ENCODE peak calls at places on chromosomes 12 and 14, in four cellular contexts. W is WTC11, Q is IMR-90, S is lung. J is an unnamed sample.

GRCh38 chr14:101225116-101225728 is 321.7 kb upstream of the RTL1 start:
- DNase-seq in W (no peak), S (no peak), Q (no peak), J (no peak)

GRCh38 chr12:45671254-45671653 is 58.3 kb upstream of the ARID2 start:
- DNase-seq in W (no peak), S (no peak), Q (peak), J (no peak)

GRCh38 chr12:98638009-98638408 is 6.6 kb downstream of the IKBIP start:
- DNase-seq in W (no peak), Q (no peak), S (no peak), J (no peak)

GRCh38 chr12:4201333-4202105 is 72.0 kb upstream of the CCND2 start:
- DNase-seq in Q (no peak), W (no peak), S (no peak), J (no peak)

GRCh38 chr14:95519699-95520098 is 3.2 kb upstream of the SYNE3 start:
- DNase-seq in S (peak), Q (peak), W (no peak), J (no peak)

GRCh38 chr12:5017638-5018348 is 25.9 kb upstream of the KCNA5 start:
- DNase-seq in W (no peak), Q (no peak), S (no peak), J (no peak)

GRCh38 chr12:8018666-8019581 is 13.6 kb upstream of the FOXJ2 start:
- DNase-seq in W (peak), Q (no peak), S (no peak), J (peak)

GRCh38 chr12:45912774-45913173 is 77.6 kb downstream of the SCAF11 start:
- DNase-seq in Q (no peak), S (no peak), W (no peak), J (no peak)

GRCh38 chr12:868722-869121 is 80.8 kb downstream of the RAD52 start:
- DNase-seq in Q (no peak), S (no peak), W (no peak), J (no peak)

GRCh38 chr14:65832431-65833253 is 420.1 kb downstream of the FUT8 start:
- DNase-seq in Q (peak), S (no peak), W (no peak), J (no peak)

GRCh38 chr14:74979442-74980397 is 23.0 kb upstream of the EIF2B2 start:
- DNase-seq in Q (peak), W (peak), S (no peak), J (no peak)

GRCh38 chr14:91062600-91062999 is 2.2 kb upstream of the RPS6KA5 start:
- DNase-seq in Q (no peak), W (no peak), S (no peak), J (no peak)

GRCh38 chr12:22018860-22019259 is 27.2 kb upstream of the CMAS start:
- DNase-seq in Q (peak), S (no peak), W (no peak), J (no peak)

GRCh38 chr14:71321556-71322315 is 414.5 kb downstream of the PCNX1 start:
- DNase-seq in Q (peak), W (no peak), S (no peak), J (peak)

GRCh38 chr14:21367582-21368144 is 16.2 kb downstream of the SUPT16H start:
- DNase-seq in W (no peak), Q (peak), S (no peak), J (no peak)

GRCh38 chr14:65478017-65478416 is 65.5 kb downstream of the FUT8 start:
- DNase-seq in S (no peak), W (no peak), Q (no peak), J (no peak)

GRCh38 chr14:73752297-73752992 is 38.3 kb upstream of the PNMA1 start:
- DNase-seq in Q (peak), W (no peak), S (no peak), J (no peak)
- TF ChIP-seq CTCF in Q (peak), W (no peak), S (no peak), J (peak)

GRCh38 chr14:23356036-23356435 is 3.3 kb upstream of the SLC22A17 start:
- DNase-seq in S (no peak), W (no peak), Q (no peak), J (no peak)

GRCh38 chr14:23351681-23352505 is 794 bp downstream of the SLC22A17 start:
- DNase-seq in Q (no peak), S (no peak), W (peak), J (peak)

GRCh38 chr14:23353433-23353780 is 720 bp upstream of the SLC22A17 start:
- DNase-seq in W (no peak), S (no peak), Q (no peak), J (no peak)

GRCh38 chr14:23354990-23355389 is 2.3 kb upstream of the SLC22A17 start:
- DNase-seq in Q (no peak), S (no peak), W (no peak), J (no peak)

GRCh38 chr14:23352506-23353432 is at the start of gene SLC22A17:
- DNase-seq in W (peak), S (peak), Q (peak), J (peak)
- TF ChIP-seq CTCF in W (no peak), S (no peak), Q (peak), J (peak)

GRCh38 chr14:92380131-92380530 is 57.2 kb downstream of the SLC24A4 start:
- DNase-seq in S (no peak), W (no peak), Q (no peak), J (no peak)

GRCh38 chr14:92380582-92380981 is 57.6 kb downstream of the SLC24A4 start:
- DNase-seq in W (no peak), S (no peak), Q (no peak), J (no peak)

GRCh38 chr14:92385561-92385960 is 62.6 kb downstream of the SLC24A4 start:
- DNase-seq in S (no peak), W (no peak), Q (no peak), J (no peak)

GRCh38 chr14:92384461-92385133 is 61.6 kb downstream of the SLC24A4 start:
- DNase-seq in Q (no peak), S (no peak), W (no peak), J (no peak)

GRCh38 chr14:92382677-92383076 is 59.7 kb downstream of the SLC24A4 start:
- DNase-seq in S (no peak), W (no peak), Q (no peak), J (no peak)
- TF ChIP-seq CTCF in S (no peak), W (no peak), Q (peak), J (peak)

GRCh38 chr12:108972226-108972757 is 48.6 kb downstream of the SVOP start:
- DNase-seq in W (no peak), S (no peak), Q (no peak), J (no peak)

GRCh38 chr12:108964391-108965166 is 56.3 kb downstream of the SVOP start:
- DNase-seq in S (no peak), Q (no peak), W (no peak), J (no peak)

GRCh38 chr12:108966378-108967151 is 54.3 kb downstream of the SVOP start:
- DNase-seq in W (no peak), Q (no peak), S (no peak), J (no peak)

GRCh38 chr12:108969622-108970021 is 51.2 kb downstream of the SVOP start:
- DNase-seq in W (no peak), S (no peak), Q (no peak), J (no peak)

GRCh38 chr12:108967869-108968540 is 52.9 kb downstream of the SVOP start:
- DNase-seq in S (no peak), Q (no peak), W (no peak), J (no peak)
- TF ChIP-seq CTCF in S (no peak), Q (peak), W (peak), J (peak)

DNA sequence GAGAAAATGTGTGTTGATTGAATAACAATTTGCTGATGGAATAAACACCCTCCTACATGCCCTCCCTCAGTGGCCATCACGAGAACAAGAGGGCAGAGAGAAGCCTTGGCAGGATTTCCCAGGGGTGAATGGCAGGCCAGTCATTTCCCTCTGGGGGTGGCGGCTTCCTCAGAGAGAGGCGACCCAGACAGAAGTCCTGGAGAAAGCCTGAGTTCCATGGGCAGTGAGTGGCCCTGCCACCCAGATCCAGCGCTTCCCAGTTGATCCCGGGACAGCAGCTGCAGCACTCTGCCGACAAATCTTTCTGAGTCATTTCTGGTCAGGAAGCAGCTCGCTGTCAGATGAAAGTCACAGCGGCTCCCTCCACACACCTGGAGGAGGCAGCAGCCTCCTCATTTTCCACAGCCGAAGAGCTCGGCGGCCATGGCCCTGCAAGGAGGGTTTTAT is 123.0 kb downstream of the SCARB1 start:
- DNase-seq in Q (peak), S (no peak), W (no peak), J (no peak)
- TF ChIP-seq CTCF in Q (peak), S (no peak), W (no peak), J (no peak)

GRCh38 chr14:51074986-51075385 is 19.9 kb downstream of the TRIM9 start:
- DNase-seq in Q (no peak), S (no peak), W (no peak), J (no peak)
- TF ChIP-seq CTCF in Q (no peak), S (no peak), W (no peak), J (no peak)

J was measured in neural crest cell.